ENCODE peak calls at places on chromosomes 3 and 15, in ten cellular contexts. One of them, this sample, is unnamed.

GRCh38 chr3:169923189-169923588 is 11.8 kb downstream of the SAMD7 start:
- DNase-seq in GM23338: no peak
- DNase-seq in OCI-LY7: no peak
- DNase-seq in DND-41: no peak
- DNase-seq in sigmoid colon: no peak
- DNase-seq in mucosa of descending colon: peak; percentile 85
- DNase-seq in BJ: no peak
- DNase-seq in heart left ventricle: peak; percentile 92
- DNase-seq in cardiac muscle cell: peak; percentile 80
- DNase-seq in colonic mucosa: peak; percentile 89
- DNase-seq in this sample: no peak

GRCh38 chr3:101898062-101898461 is 48.7 kb downstream of the NFKBIZ start:
- DNase-seq in GM23338: no peak
- DNase-seq in OCI-LY7: peak; percentile 27
- DNase-seq in DND-41: no peak
- DNase-seq in sigmoid colon: no peak
- DNase-seq in mucosa of descending colon: no peak
- DNase-seq in BJ: no peak
- DNase-seq in heart left ventricle: no peak
- DNase-seq in cardiac muscle cell: no peak
- DNase-seq in colonic mucosa: no peak
- DNase-seq in this sample: no peak

GRCh38 chr3:21163961-21164360 is 587.0 kb downstream of the ZNF385D start:
- DNase-seq in GM23338: no peak
- DNase-seq in OCI-LY7: no peak
- DNase-seq in DND-41: no peak
- DNase-seq in sigmoid colon: no peak
- DNase-seq in mucosa of descending colon: no peak
- DNase-seq in BJ: no peak
- DNase-seq in heart left ventricle: no peak
- DNase-seq in cardiac muscle cell: no peak
- DNase-seq in colonic mucosa: no peak
- DNase-seq in this sample: no peak

GRCh38 chr3:153242900-153243299 is 80.9 kb downstream of the RAP2B start:
- DNase-seq in GM23338: no peak
- DNase-seq in OCI-LY7: no peak
- DNase-seq in DND-41: no peak
- DNase-seq in sigmoid colon: no peak
- DNase-seq in mucosa of descending colon: no peak
- DNase-seq in BJ: no peak
- DNase-seq in heart left ventricle: no peak
- DNase-seq in cardiac muscle cell: no peak
- DNase-seq in colonic mucosa: no peak
- DNase-seq in this sample: no peak

GRCh38 chr15:95295311-95295710 is 1035.2 kb upstream of the NR2F2 start:
- DNase-seq in GM23338: no peak
- DNase-seq in OCI-LY7: no peak
- DNase-seq in DND-41: no peak
- DNase-seq in sigmoid colon: no peak
- DNase-seq in mucosa of descending colon: no peak
- DNase-seq in BJ: no peak
- DNase-seq in heart left ventricle: no peak
- DNase-seq in cardiac muscle cell: no peak
- DNase-seq in colonic mucosa: no peak
- DNase-seq in this sample: no peak

GRCh38 chr3:10408680-10409079 is 87.8 kb upstream of the SEC13 start:
- DNase-seq in GM23338: no peak
- DNase-seq in OCI-LY7: no peak
- DNase-seq in DND-41: no peak
- DNase-seq in sigmoid colon: no peak
- DNase-seq in mucosa of descending colon: no peak
- DNase-seq in BJ: no peak
- DNase-seq in heart left ventricle: no peak
- DNase-seq in cardiac muscle cell: no peak
- DNase-seq in colonic mucosa: no peak
- DNase-seq in this sample: no peak

GRCh38 chr3:42518800-42519567 is 16.5 kb downstream of the VIPR1 start:
- DNase-seq in GM23338: peak; percentile 79
- DNase-seq in OCI-LY7: peak; percentile 50
- DNase-seq in DND-41: peak; percentile 26
- DNase-seq in sigmoid colon: no peak
- DNase-seq in mucosa of descending colon: no peak
- DNase-seq in BJ: no peak
- DNase-seq in heart left ventricle: peak; percentile 40
- DNase-seq in cardiac muscle cell: no peak
- DNase-seq in colonic mucosa: no peak
- DNase-seq in this sample: no peak

GRCh38 chr15:62277816-62278394 is 112.8 kb upstream of the C2CD4B start:
- DNase-seq in GM23338: peak; percentile 28
- DNase-seq in OCI-LY7: peak; percentile 2
- DNase-seq in DND-41: no peak
- DNase-seq in sigmoid colon: no peak
- DNase-seq in mucosa of descending colon: no peak
- DNase-seq in BJ: no peak
- DNase-seq in heart left ventricle: no peak
- DNase-seq in cardiac muscle cell: no peak
- DNase-seq in colonic mucosa: no peak
- DNase-seq in this sample: no peak

GRCh38 chr15:89007989-89008388 is 80.3 kb upstream of the ABHD2 start:
- DNase-seq in GM23338: no peak
- DNase-seq in OCI-LY7: no peak
- DNase-seq in DND-41: no peak
- DNase-seq in sigmoid colon: no peak
- DNase-seq in mucosa of descending colon: no peak
- DNase-seq in BJ: no peak
- DNase-seq in heart left ventricle: no peak
- DNase-seq in cardiac muscle cell: no peak
- DNase-seq in colonic mucosa: no peak
- DNase-seq in this sample: no peak

GRCh38 chr15:51076898-51077564 is 17.7 kb downstream of the TNFAIP8L3 start:
- DNase-seq in GM23338: peak; percentile 73
- DNase-seq in OCI-LY7: no peak
- DNase-seq in DND-41: no peak
- DNase-seq in sigmoid colon: peak; percentile 69
- DNase-seq in mucosa of descending colon: peak; percentile 55
- DNase-seq in BJ: no peak
- DNase-seq in heart left ventricle: peak; percentile 62
- DNase-seq in cardiac muscle cell: peak; percentile 94
- DNase-seq in colonic mucosa: peak; percentile 41
- DNase-seq in this sample: peak; percentile 75

GRCh38 chr3:29887450-29887849 is 606.6 kb downstream of the RBMS3 start:
- DNase-seq in GM23338: no peak
- DNase-seq in OCI-LY7: no peak
- DNase-seq in DND-41: no peak
- DNase-seq in sigmoid colon: no peak
- DNase-seq in mucosa of descending colon: no peak
- DNase-seq in BJ: no peak
- DNase-seq in heart left ventricle: no peak
- DNase-seq in cardiac muscle cell: no peak
- DNase-seq in colonic mucosa: no peak
- DNase-seq in this sample: no peak

GRCh38 chr3:13308406-13308805 is 111.7 kb downstream of the NUP210 start:
- DNase-seq in GM23338: peak; percentile 90
- DNase-seq in OCI-LY7: peak; percentile 56
- DNase-seq in DND-41: peak; percentile 66
- DNase-seq in sigmoid colon: no peak
- DNase-seq in mucosa of descending colon: peak; percentile 49
- DNase-seq in BJ: no peak
- DNase-seq in heart left ventricle: no peak
- DNase-seq in cardiac muscle cell: peak; percentile 38
- DNase-seq in colonic mucosa: no peak
- DNase-seq in this sample: no peak

GRCh38 chr15:65885668-65886218 is 16.5 kb downstream of the RAB11A start:
- DNase-seq in GM23338: no peak
- DNase-seq in OCI-LY7: no peak
- DNase-seq in DND-41: no peak
- DNase-seq in sigmoid colon: no peak
- DNase-seq in mucosa of descending colon: no peak
- DNase-seq in BJ: no peak
- DNase-seq in heart left ventricle: no peak
- DNase-seq in cardiac muscle cell: no peak
- DNase-seq in colonic mucosa: no peak
- DNase-seq in this sample: no peak

GRCh38 chr3:71421475-71421819 is 162.1 kb downstream of the FOXP1 start:
- DNase-seq in GM23338: no peak
- DNase-seq in OCI-LY7: peak; percentile 91
- DNase-seq in DND-41: no peak
- DNase-seq in sigmoid colon: no peak
- DNase-seq in mucosa of descending colon: no peak
- DNase-seq in BJ: no peak
- DNase-seq in heart left ventricle: no peak
- DNase-seq in cardiac muscle cell: no peak
- DNase-seq in colonic mucosa: no peak
- DNase-seq in this sample: no peak

GRCh38 chr3:133040696-133041523 is 2.7 kb downstream of the TMEM108 start:
- DNase-seq in GM23338: peak; percentile 94
- DNase-seq in OCI-LY7: peak; percentile 62
- DNase-seq in DND-41: peak; percentile 43
- DNase-seq in sigmoid colon: peak; percentile 75
- DNase-seq in mucosa of descending colon: peak; percentile 49
- DNase-seq in BJ: no peak
- DNase-seq in heart left ventricle: peak; percentile 80
- DNase-seq in cardiac muscle cell: peak; percentile 85
- DNase-seq in colonic mucosa: peak; percentile 70
- DNase-seq in this sample: peak; percentile 80

DNA sequence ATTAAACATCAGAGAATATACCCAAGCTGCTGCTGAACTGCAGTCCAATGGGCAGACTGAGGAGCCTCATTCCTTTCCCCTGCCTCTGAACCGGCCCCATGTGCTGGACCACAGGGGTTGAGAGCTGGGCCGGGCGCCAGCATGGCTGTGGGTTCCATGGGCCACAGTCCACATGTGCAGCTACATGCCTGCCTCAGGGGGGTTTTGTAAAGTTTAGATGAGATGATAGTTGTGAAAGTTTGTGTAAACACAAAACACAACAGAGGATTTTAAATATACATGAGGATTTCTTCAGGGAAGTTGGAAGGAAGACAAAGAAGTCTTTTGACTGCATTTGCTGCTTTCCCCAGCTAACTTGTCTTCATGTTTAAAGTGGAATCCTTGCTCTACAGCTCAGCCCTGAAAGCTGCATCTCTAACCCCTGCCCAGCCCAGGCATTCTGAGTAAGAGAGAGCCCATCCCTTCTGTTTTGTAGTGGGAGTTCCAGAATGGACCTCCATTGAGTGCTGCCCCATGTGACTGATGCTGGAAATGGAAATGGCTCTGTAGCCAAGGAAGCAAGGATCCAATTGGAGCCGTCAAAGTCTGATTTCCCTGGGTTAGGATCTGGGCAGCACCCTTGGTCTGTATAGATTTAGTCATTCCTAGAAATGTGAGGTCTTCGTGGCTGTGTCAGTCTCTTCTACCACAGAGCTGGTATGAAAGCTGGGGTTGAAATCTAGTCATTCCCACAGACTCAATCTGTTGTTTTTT is 17.5 kb downstream of the SLC12A8 start:
- DNase-seq in GM23338: no peak
- DNase-seq in OCI-LY7: no peak
- DNase-seq in DND-41: no peak
- DNase-seq in sigmoid colon: no peak
- DNase-seq in mucosa of descending colon: peak; percentile 46
- DNase-seq in BJ: peak; percentile 54
- DNase-seq in heart left ventricle: no peak
- DNase-seq in cardiac muscle cell: peak; percentile 85
- DNase-seq in colonic mucosa: no peak
- DNase-seq in this sample: peak; percentile 88
- TF ChIP-seq CTCF in GM23338: no peak
- TF ChIP-seq CTCF in OCI-LY7: no peak
- TF ChIP-seq CTCF in DND-41: no peak
- TF ChIP-seq CTCF in sigmoid colon: no peak
- TF ChIP-seq CTCF in mucosa of descending colon: no peak
- TF ChIP-seq CTCF in BJ: peak; percentile 28
- TF ChIP-seq CTCF in heart left ventricle: no peak
- TF ChIP-seq CTCF in cardiac muscle cell: no peak
- TF ChIP-seq CTCF in colonic mucosa: no peak
- TF ChIP-seq CTCF in this sample: peak; percentile 11

GRCh38 chr3:79767953-79768282 is at the start of gene ROBO1:
- DNase-seq in GM23338: peak; percentile 51
- DNase-seq in OCI-LY7: no peak
- DNase-seq in DND-41: no peak
- DNase-seq in sigmoid colon: no peak
- DNase-seq in mucosa of descending colon: no peak
- DNase-seq in BJ: no peak
- DNase-seq in heart left ventricle: no peak
- DNase-seq in cardiac muscle cell: peak; percentile 2
- DNase-seq in colonic mucosa: no peak
- DNase-seq in this sample: no peak
- H3K4me3 ChIP-seq in GM23338: peak within 1 kb of the TSS; percentile 57
- H3K4me3 ChIP-seq in OCI-LY7: no peak within 1 kb of the TSS
- H3K4me3 ChIP-seq in DND-41: no peak within 1 kb of the TSS
- H3K4me3 ChIP-seq in sigmoid colon: peak within 1 kb of the TSS; percentile 22
- H3K4me3 ChIP-seq in mucosa of descending colon: no peak within 1 kb of the TSS
- H3K4me3 ChIP-seq in BJ: no peak within 1 kb of the TSS
- H3K4me3 ChIP-seq in heart left ventricle: peak within 1 kb of the TSS; percentile 33
- H3K4me3 ChIP-seq in cardiac muscle cell: peak within 1 kb of the TSS; percentile 41
- H3K4me3 ChIP-seq in colonic mucosa: no peak within 1 kb of the TSS
- H3K4me3 ChIP-seq in this sample: peak within 1 kb of the TSS; percentile 64

DNA sequence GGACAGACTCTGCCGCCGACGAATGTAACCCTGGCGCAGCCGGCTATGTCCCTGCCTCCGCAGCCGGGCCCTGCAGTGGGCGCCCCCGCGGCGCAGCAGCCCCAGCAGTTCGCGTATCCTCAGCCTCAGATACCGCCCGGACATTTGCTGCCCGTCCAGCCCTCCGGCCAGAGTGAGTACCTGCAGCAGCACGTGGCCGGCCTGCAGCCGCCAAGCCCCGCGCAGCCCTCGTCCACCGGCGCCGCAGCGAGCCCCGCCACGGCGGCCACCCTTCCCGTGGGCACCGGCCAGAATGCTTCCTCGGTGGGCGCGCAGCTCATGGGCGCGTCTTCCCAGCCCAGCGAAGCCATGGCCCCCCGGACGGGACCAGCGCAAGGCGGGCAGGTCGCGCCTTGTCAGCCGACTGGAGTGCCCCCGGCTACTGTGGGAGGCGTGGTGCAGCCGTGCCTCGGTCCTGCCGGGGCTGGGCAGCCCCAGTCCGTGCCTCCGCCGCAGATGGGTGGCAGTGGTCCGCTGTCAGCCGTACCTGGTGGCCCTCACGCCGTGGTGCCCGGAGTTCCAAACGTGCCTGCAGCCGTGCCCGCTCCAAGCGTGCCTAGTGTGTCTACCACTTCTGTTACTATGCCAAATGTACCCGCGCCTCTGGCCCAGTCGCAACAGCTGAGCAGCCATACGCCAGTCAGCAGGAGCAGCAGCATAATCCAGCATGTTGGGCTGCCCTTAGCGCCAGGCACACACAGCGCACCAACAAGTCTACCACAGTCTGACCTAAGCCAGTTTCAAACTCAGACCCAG is 2.4 kb downstream of the TSC22D2 start:
- DNase-seq in GM23338: peak; percentile 30
- DNase-seq in OCI-LY7: peak; percentile 55
- DNase-seq in DND-41: peak; percentile 52
- DNase-seq in sigmoid colon: peak; percentile 75
- DNase-seq in mucosa of descending colon: peak; percentile 65
- DNase-seq in BJ: no peak
- DNase-seq in heart left ventricle: peak; percentile 44
- DNase-seq in cardiac muscle cell: peak; percentile 47
- DNase-seq in colonic mucosa: peak; percentile 51
- DNase-seq in this sample: no peak
- TF ChIP-seq CTCF in GM23338: no peak
- TF ChIP-seq CTCF in OCI-LY7: peak; percentile 23
- TF ChIP-seq CTCF in DND-41: no peak
- TF ChIP-seq CTCF in sigmoid colon: no peak
- TF ChIP-seq CTCF in mucosa of descending colon: no peak
- TF ChIP-seq CTCF in BJ: no peak
- TF ChIP-seq CTCF in heart left ventricle: no peak
- TF ChIP-seq CTCF in cardiac muscle cell: no peak
- TF ChIP-seq CTCF in colonic mucosa: no peak
- TF ChIP-seq CTCF in this sample: no peak

GRCh38 chr15:90103669-90104329 is 1.5 kb upstream of the IDH2 start:
- DNase-seq in GM23338: no peak
- DNase-seq in OCI-LY7: no peak
- DNase-seq in DND-41: no peak
- DNase-seq in sigmoid colon: no peak
- DNase-seq in mucosa of descending colon: no peak
- DNase-seq in BJ: no peak
- DNase-seq in heart left ventricle: peak; percentile 65
- DNase-seq in cardiac muscle cell: no peak
- DNase-seq in colonic mucosa: peak; percentile 60
- DNase-seq in this sample: no peak
- H3K4me3 ChIP-seq in GM23338: no peak overlapping the region
- H3K4me3 ChIP-seq in OCI-LY7: no peak overlapping the region
- H3K4me3 ChIP-seq in DND-41: no peak overlapping the region
- H3K4me3 ChIP-seq in sigmoid colon: no peak overlapping the region
- H3K4me3 ChIP-seq in mucosa of descending colon: no peak overlapping the region
- H3K4me3 ChIP-seq in BJ: no peak overlapping the region
- H3K4me3 ChIP-seq in heart left ventricle: peak overlapping the region; percentile 95
- H3K4me3 ChIP-seq in cardiac muscle cell: no peak overlapping the region
- H3K4me3 ChIP-seq in colonic mucosa: no peak overlapping the region
- H3K4me3 ChIP-seq in this sample: no peak overlapping the region

This sample was measured in astrocyte of the cerebellum.